ENCODE peak calls at places on chromosome 12, in nine cellular contexts. O is pons; R is NCI-H2081; C is posterior cingulate gyrus; Z is effector CD8-positive, alpha-beta T cell; M is K562; B is NCI-H2171; D is cerebellar nuclear complex; P is GM12864. K is an unnamed sample.

GRCh38 chr12:3489057-3489456 is 1.9 kb upstream of the PRMT8 start:
- DNase-seq in D (no peak), P (no peak), O (no peak), B (no peak), C (no peak), M (no peak), Z (no peak), R (no peak), K (no peak)

GRCh38 chr12:68303850-68304249 is 28.3 kb downstream of the MDM1 start:
- DNase-seq in R (no peak), P (no peak), M (no peak), Z (no peak), B (no peak), D (no peak), C (no peak), O (no peak), K (no peak)

GRCh38 chr12:129614221-129614885 is 289.5 kb downstream of the TMEM132D start:
- DNase-seq in R (no peak), Z (no peak), D (no peak), M (no peak), B (no peak), P (no peak), C (no peak), O (no peak), K (no peak)

GRCh38 chr12:107439101-107439738 is 246.4 kb upstream of the PWP1 start:
- DNase-seq in B (no peak), D (no peak), P (no peak), M (no peak), R (no peak), Z (no peak), O (no peak), C (no peak), K (peak)

GRCh38 chr12:11685716-11686115 is 36.2 kb downstream of the ETV6 start:
- DNase-seq in B (no peak), M (no peak), Z (no peak), P (no peak), O (no peak), C (no peak), R (no peak), D (no peak), K (no peak)

GRCh38 chr12:119020377-119021360 is 39.3 kb downstream of the SRRM4 start:
- DNase-seq in R (no peak), D (peak), P (no peak), B (no peak), Z (no peak), O (no peak), C (no peak), M (peak), K (peak)

GRCh38 chr12:93154753-93155475 is 222.8 kb upstream of the NUDT4 start:
- DNase-seq in C (no peak), O (no peak), P (no peak), Z (no peak), M (no peak), B (no peak), D (no peak), R (peak), K (no peak)

GRCh38 chr12:77754086-77754485 is 76.6 kb upstream of the NAV3 start:
- DNase-seq in R (no peak), Z (no peak), B (no peak), M (no peak), C (no peak), O (no peak), D (no peak), P (no peak), K (no peak)

GRCh38 chr12:52221912-52222457 is 11.1 kb upstream of the KRT7 start:
- DNase-seq in P (no peak), D (no peak), B (no peak), M (peak), O (no peak), C (no peak), R (peak), Z (no peak), K (peak)

K was measured in erythroblast.